ENCODE peak calls at places on chromosomes 3 and 15, in nine cellular contexts. T, S, D, Z, L, W, A, H and V are unnamed samples.

GRCh38 chr3:132535575-132536441 is 61.3 kb upstream of the ACKR4 start:
- DNase-seq in T (peak; percentile 78), S (peak; percentile 61), D (peak; percentile 54), Z (peak; percentile 34), L (no peak), W (peak; percentile 83), A (peak; percentile 89), H (peak; percentile 75), V (peak; percentile 60)

GRCh38 chr15:90213123-90213817 is 12.1 kb downstream of the SEMA4B start:
- DNase-seq in T (peak; percentile 91), S (no peak), D (no peak), Z (no peak), L (no peak), W (no peak), A (no peak), H (no peak), V (peak; percentile 97)

GRCh38 chr15:75943713-75944215 is 40.1 kb downstream of the FBXO22 start:
- DNase-seq in T (no peak), S (no peak), D (no peak), Z (no peak), L (no peak), W (peak; percentile 27), A (no peak), H (no peak), V (no peak)

GRCh38 chr15:69857686-69858391 is 239.9 kb downstream of the TLE3 start:
- DNase-seq in T (no peak), S (no peak), D (no peak), Z (no peak), L (no peak), W (peak; percentile 22), A (no peak), H (peak; percentile 78), V (no peak)

GRCh38 chr15:33293619-33294309 is 17.0 kb upstream of the RYR3 start:
- DNase-seq in T (peak; percentile 5), S (no peak), D (no peak), Z (no peak), L (no peak), W (no peak), A (peak; percentile 38), H (no peak), V (no peak)

GRCh38 chr3:52453496-52454234 is at the start of gene TNNC1:
- DNase-seq in T (no peak), S (no peak), D (no peak), Z (no peak), L (no peak), W (no peak), A (no peak), H (no peak), V (no peak)

GRCh38 chr3:43365601-43366305 is 79.4 kb downstream of the SNRK start:
- DNase-seq in T (no peak), S (no peak), D (no peak), Z (no peak), L (no peak), W (no peak), A (no peak), H (no peak), V (no peak)

GRCh38 chr3:157398598-157398997 is 38.1 kb upstream of the PTX3 start:
- DNase-seq in T (no peak), S (no peak), D (no peak), Z (no peak), L (no peak), W (no peak), A (no peak), H (no peak), V (no peak)

GRCh38 chr3:154178172-154178571 is 57.0 kb downstream of the ARHGEF26 start:
- DNase-seq in T (no peak), S (no peak), D (no peak), Z (no peak), L (no peak), W (no peak), A (no peak), H (no peak), V (no peak)

GRCh38 chr3:16486201-16486600 is 27.3 kb downstream of the RFTN1 start:
- DNase-seq in T (no peak), S (no peak), D (no peak), Z (no peak), L (no peak), W (no peak), A (no peak), H (no peak), V (no peak)

GRCh38 chr15:68158046-68158628 is 47.0 kb downstream of the CALML4 start:
- DNase-seq in T (no peak), S (no peak), D (no peak), Z (no peak), L (no peak), W (peak; percentile 10), A (no peak), H (no peak), V (no peak)

GRCh38 chr3:16338999-16339398 is 74.0 kb downstream of the OXNAD1 start:
- DNase-seq in T (no peak), S (peak; percentile 91), D (no peak), Z (no peak), L (no peak), W (peak; percentile 98), A (peak; percentile 87), H (no peak), V (no peak)

GRCh38 chr3:154684440-154684839 is 254.4 kb upstream of the GPR149 start:
- DNase-seq in T (peak; percentile 28), S (no peak), D (no peak), Z (no peak), L (no peak), W (no peak), A (no peak), H (no peak), V (no peak)

GRCh38 chr3:190579514-190580137 is 65.7 kb downstream of the IL1RAP start:
- DNase-seq in T (no peak), S (no peak), D (no peak), Z (no peak), L (no peak), W (peak; percentile 12), A (no peak), H (no peak), V (no peak)

GRCh38 chr3:24361661-24362060 is 133.0 kb downstream of the THRB start:
- DNase-seq in T (no peak), S (no peak), D (no peak), Z (no peak), L (no peak), W (no peak), A (no peak), H (no peak), V (no peak)

GRCh38 chr3:177419904-177420601 is 222.8 kb upstream of the TBL1XR1 start:
- DNase-seq in T (no peak), S (no peak), D (no peak), Z (no peak), L (no peak), W (peak; percentile 34), A (no peak), H (no peak), V (no peak)

GRCh38 chr3:194249323-194250103 is 101.6 kb downstream of the CPN2 start:
- DNase-seq in T (no peak), S (no peak), D (no peak), Z (no peak), L (no peak), W (no peak), A (no peak), H (no peak), V (no peak)